ENCODE peak calls at places on chromosome X, in four cellular contexts. L is GM12878, S is K562, H is H1. M is an unnamed sample.

GRCh38 chrX:74535633-74536141 is 78.7 kb downstream of the RLIM start:
- DNase-seq in L (no peak), H (no peak), S (peak; percentile 4), M (peak; percentile 66)

GRCh38 chrX:4787971-4788370 is 1074.5 kb upstream of the PRKX start:
- DNase-seq in L (no peak), S (no peak), H (no peak), M (no peak)

GRCh38 chrX:18650662-18651061 is 21.2 kb downstream of the RS1 start:
- DNase-seq in H (no peak), S (no peak), L (no peak), M (no peak)

GRCh38 chrX:134664202-134664601 is 5.9 kb upstream of the PLAC1 start:
- DNase-seq in L (no peak), H (no peak), S (no peak), M (no peak)

GRCh38 chrX:22430701-22431100 is 158.0 kb downstream of the CBLL2 start:
- DNase-seq in S (no peak), L (no peak), H (no peak), M (peak; percentile 21)

GRCh38 chrX:6644411-6644810 is 109.5 kb upstream of the VCX3A start:
- DNase-seq in H (no peak), S (peak; percentile 5), L (no peak), M (no peak)

GRCh38 chrX:55107911-55108310 is 19.1 kb downstream of the PAGE2 start:
- DNase-seq in L (no peak), H (no peak), S (no peak), M (no peak)

GRCh38 chrX:13692771-13693231 is 3.9 kb downstream of the RAB9A start:
- DNase-seq in L (no peak), S (no peak), H (no peak), M (no peak)

GRCh38 chrX:13664026-13664425 is 11.1 kb downstream of the TCEANC start:
- DNase-seq in L (no peak), H (no peak), S (no peak), M (no peak)

GRCh38 chrX:134949271-134949670 is 41.5 kb upstream of the SMIM10 start:
- DNase-seq in H (no peak), L (no peak), S (no peak), M (peak; percentile 62)

GRCh38 chrX:141787655-141788054 is 50.5 kb upstream of the MAGEC3 start:
- DNase-seq in H (no peak), S (no peak), L (no peak), M (no peak)

GRCh38 chrX:1464282-1465131 is 11.8 kb upstream of the ASMTL start:
- DNase-seq in H (no peak), S (no peak), L (no peak), M (no peak)

GRCh38 chrX:128518508-128518907 is 466.3 kb upstream of the ACTRT1 start:
- DNase-seq in H (no peak), L (no peak), S (no peak), M (peak; percentile 1)

GRCh38 chrX:65607070-65607742 is 60.2 kb upstream of the MSN start:
- DNase-seq in L (no peak), S (no peak), H (no peak), M (peak; percentile 42)

GRCh38 chrX:153515435-153515834 is 2.0 kb upstream of the ATP2B3 start:
- DNase-seq in L (no peak), S (no peak), H (no peak), M (no peak)

GRCh38 chrX:153513265-153513664 is 4.2 kb upstream of the ATP2B3 start:
- DNase-seq in H (no peak), L (no peak), S (no peak), M (no peak)

GRCh38 chrX:153516055-153516454 is 1.4 kb upstream of the ATP2B3 start:
- DNase-seq in H (no peak), L (no peak), S (no peak), M (peak; percentile 11)

GRCh38 chrX:153512501-153512893 is 4.9 kb upstream of the ATP2B3 start:
- DNase-seq in H (no peak), S (no peak), L (no peak), M (no peak)

DNA sequence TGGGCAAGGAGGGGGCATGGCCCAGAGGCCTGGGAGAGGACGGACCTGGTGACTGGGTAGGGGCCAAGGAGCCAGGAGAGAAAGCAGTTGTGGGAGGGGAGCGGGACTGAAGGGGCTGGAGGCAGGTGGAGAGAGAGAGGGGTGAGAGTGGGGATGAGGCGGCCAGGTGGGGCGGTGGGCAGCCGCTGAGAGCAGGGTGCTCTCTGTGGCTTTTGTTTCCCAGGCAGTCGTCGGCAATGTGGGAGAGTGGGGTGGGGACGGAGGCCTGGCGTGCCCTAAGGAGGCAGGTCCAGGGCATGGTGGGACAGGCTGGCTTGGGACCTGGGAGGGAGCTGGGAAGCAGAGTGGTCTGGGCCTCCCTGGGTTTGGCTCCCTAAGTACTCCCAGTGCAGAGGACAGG is 3.2 kb upstream of the ATP2B3 start:
- DNase-seq in L (no peak), H (no peak), S (no peak), M (no peak)
- TF ChIP-seq CHD1 in L (no peak), H (no peak), S (no peak), M (no peak)

DNA sequence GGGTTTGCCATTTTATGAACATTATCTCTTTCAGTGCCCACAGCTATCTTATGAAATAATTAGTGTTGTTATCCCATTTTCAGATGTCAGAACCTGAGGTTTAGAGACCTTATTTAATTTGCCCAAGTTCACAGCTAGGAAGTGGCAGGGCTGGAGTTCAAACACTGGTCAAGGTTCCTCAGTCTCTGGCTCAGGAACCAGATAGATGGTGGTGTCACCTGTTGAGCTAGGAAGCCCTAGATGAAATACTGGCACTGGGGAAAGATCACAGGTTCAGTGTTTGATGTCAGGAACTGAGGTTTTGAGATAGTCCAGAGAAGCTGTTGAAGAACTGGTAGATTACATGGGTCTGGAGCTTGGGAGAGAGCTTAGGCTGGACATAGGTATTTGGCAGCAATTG is 85.4 kb downstream of the REPS2 start:
- DNase-seq in H (no peak), S (no peak), L (no peak), M (no peak)
- TF ChIP-seq CHD1 in H (no peak), S (no peak), L (no peak), M (no peak)

GRCh38 chrX:104310657-104311056 is 55.9 kb upstream of the ESX1 start:
- DNase-seq in L (no peak), H (no peak), S (no peak), M (no peak)
- TF ChIP-seq CHD1 in L (no peak), H (no peak), S (no peak), M (no peak)

GRCh38 chrX:31209005-31209612 is 137.3 kb upstream of the FTHL17 start:
- DNase-seq in S (no peak), H (no peak), L (no peak), M (peak; percentile 38)
- TF ChIP-seq CHD1 in S (no peak), H (no peak), L (no peak), M (no peak)

GRCh38 chrX:66633541-66633940 is 5.3 kb downstream of the EDA2R start:
- DNase-seq in H (no peak), S (no peak), L (no peak), M (peak; percentile 76)

GRCh38 chrX:66632986-66633385 is 5.9 kb downstream of the EDA2R start:
- DNase-seq in L (no peak), H (no peak), S (no peak), M (peak; percentile 35)

GRCh38 chrX:66632473-66632872 is 6.4 kb downstream of the EDA2R start:
- DNase-seq in L (no peak), H (no peak), S (no peak), M (peak; percentile 28)

GRCh38 chrX:66634272-66634671 is 4.6 kb downstream of the EDA2R start:
- DNase-seq in S (no peak), L (no peak), H (no peak), M (peak; percentile 6)

DNA sequence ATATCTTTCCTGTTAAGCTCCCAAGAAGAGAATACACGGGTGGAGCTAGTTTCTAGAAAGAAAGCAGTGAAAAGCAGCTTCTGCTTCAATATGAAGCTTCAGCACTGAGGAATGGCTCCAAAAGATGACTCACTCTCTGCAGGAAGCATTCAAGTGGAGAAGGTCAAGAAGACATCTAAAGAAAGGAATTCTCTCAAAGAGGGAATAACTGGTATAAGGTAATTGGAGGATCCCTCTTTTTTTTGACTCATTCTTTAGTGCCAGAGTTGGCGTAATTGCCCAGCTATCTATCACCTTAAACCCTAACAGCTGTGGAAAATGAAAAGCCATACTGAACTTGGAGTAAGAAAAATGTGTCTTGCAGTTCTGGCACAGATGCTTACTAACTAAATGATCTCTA is 3.5 kb downstream of the EDA2R start:
- DNase-seq in S (no peak), L (no peak), H (no peak), M (peak; percentile 86)
- TF ChIP-seq CHD1 in S (no peak), L (no peak), H (no peak), M (no peak)

DNA sequence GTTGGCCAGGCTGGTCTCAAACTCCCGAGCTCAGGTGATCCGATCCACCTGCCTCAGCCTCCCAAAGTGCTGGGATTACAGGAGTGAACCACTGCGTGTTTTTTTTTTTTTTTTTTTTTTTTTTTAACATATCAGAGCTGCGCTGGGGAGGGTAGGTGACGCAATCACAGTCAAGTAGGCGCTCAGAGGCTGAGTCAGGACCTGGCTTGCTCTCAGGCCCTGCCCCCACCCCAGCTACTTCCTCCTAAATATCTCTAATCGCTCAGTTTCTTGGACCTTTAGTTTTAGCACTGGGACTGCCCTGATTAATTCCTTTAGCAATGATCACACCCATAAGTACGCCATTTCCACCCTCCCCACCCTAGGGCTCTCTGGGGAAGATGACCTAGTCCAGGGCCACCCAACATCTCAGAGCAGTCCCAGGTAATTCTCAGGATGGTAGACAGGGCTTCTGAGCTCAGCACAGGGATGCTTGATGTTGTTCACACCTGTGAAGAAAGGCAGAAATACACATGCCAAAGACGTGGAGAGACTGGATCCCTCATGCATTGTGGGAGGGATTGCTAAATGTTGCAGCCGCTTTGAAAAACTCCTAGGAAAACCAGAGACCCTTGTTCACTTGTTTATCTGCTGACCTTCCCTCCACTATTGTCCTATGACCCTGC is 50.2 kb downstream of the DDX3X start:
- DNase-seq in L (no peak), S (peak; percentile 80), H (no peak), M (peak; percentile 86)
- TF ChIP-seq CHD1 in L (no peak), S (no peak), H (no peak), M (no peak)

GRCh38 chrX:53594354-53594753 is 92.2 kb downstream of the HUWE1 start:
- DNase-seq in S (no peak), H (no peak), L (no peak), M (peak; percentile 70)
- TF ChIP-seq CHD1 in S (no peak), H (no peak), L (no peak), M (no peak)

DNA sequence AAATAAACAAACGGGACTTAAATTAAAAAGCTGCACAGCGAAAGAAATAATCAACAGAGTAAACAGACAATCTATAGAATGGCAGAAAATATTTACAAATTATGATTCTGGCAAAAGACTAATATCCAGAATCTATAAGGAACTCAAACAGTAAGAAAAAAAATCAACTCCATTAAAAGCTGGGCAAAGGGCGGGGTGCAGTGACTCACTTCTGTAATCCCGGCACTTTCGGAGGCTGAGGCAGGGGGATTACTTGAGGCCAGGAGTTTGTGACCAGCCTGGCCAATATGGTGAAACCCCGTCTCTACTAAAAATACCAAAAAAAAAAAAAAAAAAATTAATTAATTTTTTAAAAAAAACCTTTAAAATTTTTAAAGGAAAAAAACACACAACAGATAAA is 109.0 kb downstream of the ATP11C start:
- DNase-seq in S (no peak), H (no peak), L (no peak), M (peak; percentile 25)
- TF ChIP-seq CHD1 in S (no peak), H (no peak), L (no peak), M (no peak)

GRCh38 chrX:37640142-37640541 is 45.4 kb upstream of the XK start:
- DNase-seq in H (no peak), L (no peak), S (no peak), M (no peak)

GRCh38 chrX:37646254-37646653 is 39.3 kb upstream of the XK start:
- DNase-seq in H (no peak), S (no peak), L (no peak), M (no peak)

GRCh38 chrX:37644381-37645305 is 40.9 kb upstream of the XK start:
- DNase-seq in L (no peak), S (no peak), H (no peak), M (no peak)
- TF ChIP-seq CHD1 in L (no peak), S (no peak), H (no peak), M (no peak)